ENCODE peak calls at places on chromosomes 1 and 21, in nine cellular contexts. T, W, E, F, O, P, Q, M and J are unnamed samples.

GRCh38 chr1:48697066-48697707 is 79.5 kb downstream of the BEND5 start:
- DNase-seq in Q (peak), E (peak), F (peak), M (peak), P (peak), W (peak), O (peak), T (peak), J (peak)

GRCh38 chr1:11478571-11479374 is at the start of gene DISP3:
- DNase-seq in E (peak), T (peak), O (no peak), M (peak), Q (peak), P (peak), F (peak), W (peak), J (peak)

GRCh38 chr1:235911876-235912275 is 45.2 kb upstream of the LYST start:
- DNase-seq in W (no peak), M (no peak), Q (no peak), P (peak), F (no peak), O (no peak), E (no peak), T (no peak), J (no peak)

GRCh38 chr21:41475714-41476405 is 32.1 kb downstream of the TMPRSS2 start:
- DNase-seq in E (no peak), Q (peak), P (no peak), W (no peak), T (no peak), O (no peak), F (no peak), M (no peak), J (no peak)

GRCh38 chr21:46637952-46638746 is 2.7 kb downstream of the PRMT2 start:
- DNase-seq in T (no peak), P (no peak), E (no peak), O (no peak), F (no peak), W (peak), M (no peak), Q (no peak), J (no peak)

GRCh38 chr1:33682371-33682770 is 181.5 kb upstream of the HMGB4 start:
- DNase-seq in T (peak), W (no peak), F (no peak), E (peak), P (no peak), M (no peak), O (no peak), Q (no peak), J (no peak)

GRCh38 chr21:42572906-42573495 is 59.3 kb downstream of the SLC37A1 start:
- DNase-seq in F (no peak), M (peak), Q (no peak), P (no peak), O (no peak), W (no peak), T (no peak), E (no peak), J (no peak)

GRCh38 chr1:9721606-9722377 is 70.3 kb downstream of the PIK3CD start:
- DNase-seq in W (no peak), P (peak), M (no peak), E (no peak), Q (peak), T (no peak), F (peak), O (no peak), J (peak)

GRCh38 chr1:170010443-170010842 is 64.1 kb downstream of the KIFAP3 start:
- DNase-seq in F (no peak), M (no peak), E (peak), O (no peak), P (peak), T (peak), Q (peak), W (peak), J (peak)

GRCh38 chr1:90879281-90879680 is 142.6 kb downstream of the ZNF644 start:
- DNase-seq in F (no peak), W (peak), Q (no peak), T (peak), P (no peak), O (no peak), M (no peak), E (peak), J (no peak)

GRCh38 chr1:150760003-150760402 is 5.6 kb downstream of the CTSS start:
- DNase-seq in Q (no peak), O (no peak), M (no peak), T (no peak), F (no peak), P (no peak), W (no peak), E (no peak), J (no peak)

GRCh38 chr1:177010246-177010825 is 154.2 kb downstream of the ASTN1 start:
- DNase-seq in E (no peak), P (no peak), T (no peak), F (no peak), O (no peak), Q (no peak), W (no peak), M (no peak), J (no peak)

GRCh38 chr1:33348676-33349080 is 27.8 kb upstream of the A3GALT2 start:
- DNase-seq in P (no peak), T (peak), O (peak), W (no peak), Q (no peak), E (no peak), M (no peak), F (no peak), J (no peak)

GRCh38 chr1:48572632-48573258 is 100.7 kb upstream of the SPATA6 start:
- DNase-seq in O (peak), P (peak), W (peak), M (peak), T (peak), E (peak), Q (peak), F (no peak), J (peak)

GRCh38 chr1:23020731-23021130 is 1.5 kb downstream of the KDM1A start:
- DNase-seq in O (no peak), E (peak), W (no peak), T (no peak), F (no peak), Q (peak), P (no peak), M (no peak), J (peak)

GRCh38 chr21:26057488-26058170 is 112.9 kb downstream of the APP start:
- DNase-seq in P (no peak), W (no peak), T (no peak), O (no peak), M (no peak), Q (no peak), E (no peak), F (no peak), J (no peak)

GRCh38 chr21:41010981-41011380 is 157.0 kb upstream of the BACE2 start:
- DNase-seq in Q (no peak), P (no peak), E (no peak), F (no peak), T (no peak), M (no peak), W (no peak), O (no peak), J (no peak)

GRCh38 chr1:156118175-156118868 is 3.8 kb downstream of the LMNA start:
- DNase-seq in M (peak), O (peak), E (no peak), F (no peak), T (no peak), W (no peak), Q (peak), P (peak), J (peak)

GRCh38 chr21:38438476-38438893 is 59.8 kb downstream of the ERG start:
- DNase-seq in P (peak), W (peak), Q (no peak), O (peak), M (peak), F (no peak), E (peak), T (peak), J (no peak)

GRCh38 chr1:146012703-146013565 is 8.6 kb downstream of the HJV start:
- DNase-seq in Q (peak), W (peak), F (peak), M (no peak), O (no peak), T (peak), P (no peak), E (peak), J (peak)

GRCh38 chr1:34279971-34280370 is 103.3 kb downstream of the C1orf94 start:
- DNase-seq in F (no peak), P (no peak), M (no peak), T (no peak), W (no peak), O (no peak), Q (no peak), E (no peak), J (no peak)

GRCh38 chr1:207459008-207459407 is 4.9 kb downstream of the CR2 start:
- DNase-seq in O (no peak), T (no peak), E (no peak), P (no peak), M (no peak), F (peak), W (no peak), Q (no peak), J (no peak)

GRCh38 chr1:170533331-170533730 is 1.4 kb downstream of the GORAB start:
- DNase-seq in W (peak), M (no peak), Q (no peak), E (no peak), F (no peak), P (no peak), T (peak), O (no peak), J (no peak)

GRCh38 chr1:206524739-206525364 is 17.5 kb downstream of the RASSF5 start:
- DNase-seq in T (no peak), M (no peak), P (no peak), O (no peak), E (no peak), W (no peak), F (no peak), Q (no peak), J (peak)

GRCh38 chr1:170598618-170599017 is 65.3 kb upstream of the PRRX1 start:
- DNase-seq in Q (no peak), F (no peak), T (no peak), W (no peak), E (no peak), M (no peak), O (no peak), P (no peak), J (no peak)

GRCh38 chr1:116743535-116743934 is 10.7 kb upstream of the CD2 start:
- DNase-seq in O (no peak), M (no peak), W (no peak), E (no peak), Q (no peak), T (no peak), F (no peak), P (no peak), J (no peak)

GRCh38 chr1:6491966-6492365 is 499 bp upstream of the PLEKHG5 start:
- DNase-seq in Q (no peak), E (no peak), O (no peak), P (no peak), W (no peak), F (no peak), M (no peak), T (no peak), J (no peak)

GRCh38 chr1:109509176-109510134 is at the start of gene AMIGO1:
- DNase-seq in M (peak), W (peak), E (peak), T (peak), F (peak), Q (no peak), O (no peak), P (peak), J (peak)

GRCh38 chr1:19825298-19825697 is 10.2 kb upstream of the RNF186 start:
- DNase-seq in P (no peak), Q (peak), E (no peak), M (no peak), O (no peak), F (no peak), W (no peak), T (no peak), J (no peak)

GRCh38 chr1:154943649-154944421 is 7.3 kb upstream of the PMVK start:
- DNase-seq in W (no peak), Q (no peak), O (no peak), T (peak), E (peak), F (no peak), P (peak), M (no peak), J (peak)

GRCh38 chr1:243748706-243749283 is 101.2 kb downstream of the AKT3 start:
- DNase-seq in W (peak), M (no peak), F (no peak), P (peak), T (peak), Q (peak), O (no peak), E (peak), J (peak)

GRCh38 chr1:20188455-20188817 is 2.1 kb upstream of the PLA2G2C start:
- DNase-seq in M (no peak), O (no peak), P (no peak), F (no peak), W (no peak), Q (no peak), E (no peak), T (no peak), J (no peak)

GRCh38 chr1:153683853-153684252 is 5.4 kb downstream of the NPR1 start:
- DNase-seq in O (no peak), E (no peak), W (peak), T (no peak), Q (no peak), P (no peak), M (peak), F (no peak), J (peak)

DNA sequence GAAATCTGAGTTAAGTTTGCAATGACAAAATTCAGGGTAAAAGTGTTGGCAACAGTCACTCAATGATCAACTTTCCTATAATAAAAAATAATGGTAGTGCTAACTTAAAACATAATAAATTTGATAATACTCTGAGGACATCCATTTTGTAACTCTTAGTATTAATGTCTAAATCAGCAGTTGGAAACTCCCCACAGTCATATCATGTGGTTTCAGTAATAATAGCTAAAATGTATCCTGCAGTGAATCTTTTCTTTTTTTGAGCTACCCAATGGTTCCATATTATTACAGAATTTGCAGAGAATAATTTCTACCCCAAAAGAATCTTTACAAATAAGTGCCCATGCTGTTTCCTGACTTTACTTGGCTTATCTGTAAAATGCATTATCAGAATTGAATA is 286.7 kb downstream of the PTPRC start:
- DNase-seq in O (no peak), P (no peak), M (no peak), T (no peak), W (no peak), E (no peak), F (no peak), Q (no peak), J (no peak)
- H3K4me3 ChIP-seq in O (no peak), P (no peak), M (no peak), T (no peak), W (no peak), E (no peak), F (no peak), Q (no peak), J (no peak)

DNA sequence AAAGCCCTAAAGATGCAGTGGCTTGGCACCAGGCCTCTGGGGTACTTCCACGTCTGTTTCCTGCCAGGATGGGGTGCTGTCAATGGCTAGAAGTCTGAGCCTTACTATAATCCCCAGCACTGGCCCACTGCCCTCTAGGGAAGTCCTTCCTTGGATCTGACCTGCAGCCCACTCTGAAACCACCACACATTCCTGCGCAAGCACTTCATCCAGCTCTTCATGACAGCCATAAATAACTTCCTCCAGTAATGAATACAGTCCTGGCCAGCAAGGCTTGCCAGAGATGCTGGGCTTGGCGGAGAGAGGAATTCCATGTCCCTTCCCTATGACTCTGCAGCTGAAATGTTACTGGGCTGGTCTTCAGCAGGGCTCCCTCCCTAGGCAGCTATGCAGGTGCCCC is 32.6 kb downstream of the ALPL start:
- DNase-seq in O (peak), W (peak), M (no peak), F (no peak), P (no peak), Q (no peak), T (peak), E (peak), J (no peak)
- TF ChIP-seq CTCF in O (no peak), W (no peak), M (no peak), F (no peak), P (no peak), Q (no peak), T (peak), E (no peak), J (no peak)

DNA sequence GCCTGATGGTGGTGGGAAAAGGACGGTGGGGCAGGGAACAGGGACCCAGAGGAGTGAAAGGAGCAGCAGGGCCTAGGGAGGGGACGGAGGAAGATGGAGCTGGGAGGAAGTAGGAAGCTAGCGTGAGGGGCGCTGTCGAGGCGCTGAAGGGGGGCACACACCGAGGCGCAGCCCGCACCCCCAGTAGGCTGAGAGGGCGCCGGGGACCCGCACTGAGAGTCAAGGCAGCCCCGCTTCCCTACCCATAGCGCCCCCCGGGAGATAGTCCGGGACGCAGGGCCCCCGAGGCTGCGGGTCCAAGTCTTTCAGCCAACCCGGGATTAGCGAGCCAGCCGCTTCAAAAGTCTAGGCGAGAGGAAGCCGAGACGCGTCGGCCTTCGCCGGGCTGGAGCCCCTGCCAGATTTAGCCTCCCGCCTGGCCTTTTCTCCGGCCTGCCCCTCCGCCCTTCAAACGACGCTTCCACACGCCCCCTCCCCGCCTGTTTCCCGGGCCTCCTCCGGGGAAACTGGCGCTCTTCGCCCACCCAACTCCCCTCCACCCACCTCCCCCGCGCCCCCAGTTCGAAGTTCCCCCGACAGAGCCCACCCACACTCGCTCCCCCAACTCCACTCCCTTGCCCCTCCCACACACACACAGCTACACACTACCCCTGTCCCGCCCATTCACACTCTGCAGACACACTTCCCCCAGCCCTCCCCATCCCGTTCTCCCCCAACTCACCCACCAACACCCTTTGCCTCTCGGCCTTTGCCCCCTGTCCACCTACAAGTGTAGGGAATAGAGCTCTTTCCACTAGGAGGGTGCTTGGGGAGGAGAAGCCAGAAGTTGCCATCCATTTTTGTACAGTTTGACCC is 7.8 kb upstream of the PROX1 start:
- DNase-seq in O (no peak), E (no peak), M (no peak), P (no peak), W (no peak), F (no peak), T (no peak), Q (no peak), J (no peak)
- H3K4me3 ChIP-seq in O (no peak), E (no peak), M (no peak), P (peak), W (no peak), F (no peak), T (no peak), Q (no peak), J (no peak)

GRCh38 chr1:171816300-171816901 is 24.9 kb upstream of the DNM3 start:
- DNase-seq in Q (no peak), M (no peak), W (no peak), E (no peak), O (no peak), P (no peak), F (no peak), T (no peak), J (no peak)

GRCh38 chr1:171809834-171810233 is 28.4 kb downstream of the METTL13 start:
- DNase-seq in W (no peak), T (no peak), O (no peak), M (no peak), P (no peak), E (no peak), F (no peak), Q (no peak), J (peak)

GRCh38 chr1:171807547-171807946 is 26.1 kb downstream of the METTL13 start:
- DNase-seq in P (no peak), F (no peak), O (no peak), W (no peak), E (no peak), Q (no peak), T (no peak), M (no peak), J (no peak)

GRCh38 chr1:171814692-171815091 is 26.6 kb upstream of the DNM3 start:
- DNase-seq in F (no peak), M (no peak), O (no peak), E (peak), T (peak), Q (no peak), W (peak), P (no peak), J (no peak)

GRCh38 chr1:171811671-171812070 is 29.6 kb upstream of the DNM3 start:
- DNase-seq in E (no peak), P (no peak), T (no peak), Q (no peak), O (no peak), M (no peak), W (no peak), F (no peak), J (no peak)
- TF ChIP-seq CTCF in E (no peak), P (no peak), T (no peak), Q (no peak), O (no peak), M (no peak), W (no peak), F (no peak), J (no peak)

GRCh38 chr1:151944859-151945575 is 35.7 kb upstream of the THEM4 start:
- DNase-seq in P (no peak), M (no peak), T (no peak), F (no peak), E (no peak), O (no peak), Q (no peak), W (peak), J (no peak)

GRCh38 chr1:151947140-151947539 is 37.8 kb upstream of the THEM4 start:
- DNase-seq in W (peak), E (no peak), O (no peak), M (no peak), P (no peak), F (no peak), Q (no peak), T (no peak), J (peak)

GRCh38 chr1:151944110-151944858 is 35.0 kb upstream of the THEM4 start:
- DNase-seq in P (no peak), M (no peak), E (no peak), O (peak), F (no peak), W (peak), Q (no peak), T (peak), J (no peak)

GRCh38 chr1:151946366-151946764 is 37.1 kb upstream of the THEM4 start:
- DNase-seq in O (no peak), T (peak), W (peak), E (no peak), P (no peak), F (no peak), Q (no peak), M (no peak), J (peak)

DNA sequence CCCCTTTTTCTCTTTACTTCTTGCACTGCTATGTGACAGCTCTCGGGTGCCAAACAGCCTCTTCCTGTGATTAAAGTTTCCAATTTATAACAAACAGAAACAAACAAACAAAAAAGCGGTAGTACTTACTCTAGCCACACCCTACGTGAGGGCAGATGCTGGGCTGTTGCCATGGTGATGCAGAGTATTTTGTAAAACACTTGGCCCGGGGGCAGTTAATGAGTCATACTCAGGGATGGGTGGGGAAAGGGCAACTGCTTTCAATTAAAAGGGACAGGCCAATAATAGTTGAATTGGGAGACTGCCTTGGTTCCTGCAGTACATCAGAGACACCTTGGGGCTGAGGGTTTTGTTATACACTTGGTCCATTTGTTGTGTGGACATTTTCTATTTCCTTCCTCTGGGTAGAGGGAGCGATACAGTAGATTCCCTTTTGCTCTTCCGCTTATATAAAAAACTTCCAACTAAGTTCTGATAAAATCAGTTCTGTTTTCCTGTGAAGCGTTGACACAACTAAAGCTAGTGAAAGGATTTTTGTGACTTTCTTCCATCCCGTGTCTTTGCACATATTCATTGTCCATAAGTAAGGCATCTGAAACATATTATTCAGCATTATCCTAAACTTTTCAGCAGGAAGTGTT is 36.5 kb upstream of the THEM4 start:
- DNase-seq in T (peak), Q (peak), E (peak), F (peak), W (peak), P (peak), O (peak), M (peak), J (peak)
- H3K4me3 ChIP-seq in T (no peak), Q (no peak), E (no peak), F (no peak), W (no peak), P (no peak), O (no peak), M (no peak), J (no peak)